ENCODE peak calls at places on chromosomes 11 and 22, in four cellular contexts. One of them, this sample, is unnamed.

GRCh38 chr22:39462443-39463147 is 5.8 kb downstream of the MGAT3 start:
- DNase-seq in adrenal gland: no peak
- DNase-seq in heart left ventricle: peak
- DNase-seq in thyroid gland: no peak
- DNase-seq in this sample: no peak

GRCh38 chr11:3058753-3059664 is 1.8 kb upstream of the CARS1 start:
- DNase-seq in heart left ventricle: no peak
- DNase-seq in adrenal gland: no peak
- DNase-seq in thyroid gland: no peak
- DNase-seq in this sample: no peak

GRCh38 chr22:40107756-40108437 is 69.8 kb upstream of the TNRC6B start:
- DNase-seq in thyroid gland: no peak
- DNase-seq in adrenal gland: peak
- DNase-seq in heart left ventricle: no peak
- DNase-seq in this sample: peak

GRCh38 chr11:130625907-130626306 is 177.5 kb downstream of the ADAMTS15 start:
- DNase-seq in heart left ventricle: no peak
- DNase-seq in thyroid gland: no peak
- DNase-seq in adrenal gland: no peak
- DNase-seq in this sample: no peak

GRCh38 chr11:19071255-19071654 is 10.7 kb upstream of the MRGPRX2 start:
- DNase-seq in adrenal gland: peak
- DNase-seq in thyroid gland: peak
- DNase-seq in heart left ventricle: peak
- DNase-seq in this sample: peak

GRCh38 chr11:34313099-34313517 is 44.7 kb downstream of the ABTB2 start:
- DNase-seq in adrenal gland: no peak
- DNase-seq in heart left ventricle: no peak
- DNase-seq in thyroid gland: no peak
- DNase-seq in this sample: no peak

GRCh38 chr11:86230921-86231320 is 13.6 kb upstream of the EED start:
- DNase-seq in thyroid gland: no peak
- DNase-seq in adrenal gland: no peak
- DNase-seq in heart left ventricle: no peak
- DNase-seq in this sample: no peak

GRCh38 chr22:44828193-44828592 is 75.8 kb downstream of the ARHGAP8 start:
- DNase-seq in adrenal gland: no peak
- DNase-seq in heart left ventricle: no peak
- DNase-seq in thyroid gland: no peak
- DNase-seq in this sample: no peak

GRCh38 chr11:22626573-22627239 is 1.1 kb upstream of the FANCF start:
- DNase-seq in heart left ventricle: no peak
- DNase-seq in adrenal gland: no peak
- DNase-seq in thyroid gland: no peak
- DNase-seq in this sample: no peak

GRCh38 chr11:125772834-125773505 is 5.7 kb downstream of the PATE2 start:
- DNase-seq in adrenal gland: no peak
- DNase-seq in thyroid gland: no peak
- DNase-seq in heart left ventricle: no peak
- DNase-seq in this sample: no peak

GRCh38 chr22:36327922-36328551 is 59.7 kb downstream of the MYH9 start:
- DNase-seq in heart left ventricle: no peak
- DNase-seq in adrenal gland: peak
- DNase-seq in thyroid gland: peak
- DNase-seq in this sample: peak

GRCh38 chr11:78149646-78150045 is 10.2 kb upstream of the ALG8 start:
- DNase-seq in adrenal gland: no peak
- DNase-seq in thyroid gland: no peak
- DNase-seq in heart left ventricle: no peak
- DNase-seq in this sample: no peak

GRCh38 chr11:17735823-17736772 is 1.5 kb downstream of the KCNC1 start:
- DNase-seq in thyroid gland: no peak
- DNase-seq in adrenal gland: no peak
- DNase-seq in heart left ventricle: no peak
- DNase-seq in this sample: no peak

GRCh38 chr11:126978155-126978554 is 22.4 kb downstream of the KIRREL3 start:
- DNase-seq in heart left ventricle: no peak
- DNase-seq in adrenal gland: no peak
- DNase-seq in thyroid gland: no peak
- DNase-seq in this sample: no peak

GRCh38 chr11:75815345-75815983 is 454 bp downstream of the UVRAG start:
- DNase-seq in heart left ventricle: peak
- DNase-seq in thyroid gland: peak
- DNase-seq in adrenal gland: peak
- DNase-seq in this sample: no peak

GRCh38 chr11:37881741-37882140 is 1283.7 kb upstream of the RAG2 start:
- DNase-seq in thyroid gland: no peak
- DNase-seq in adrenal gland: no peak
- DNase-seq in heart left ventricle: no peak
- DNase-seq in this sample: no peak

GRCh38 chr11:134264966-134265365 is 11.2 kb upstream of the GLB1L3 start:
- DNase-seq in heart left ventricle: no peak
- DNase-seq in adrenal gland: no peak
- DNase-seq in thyroid gland: no peak
- DNase-seq in this sample: peak

GRCh38 chr11:71212871-71213559 is 39.4 kb downstream of the SHANK2 start:
- DNase-seq in adrenal gland: peak
- DNase-seq in thyroid gland: no peak
- DNase-seq in heart left ventricle: no peak
- DNase-seq in this sample: no peak

GRCh38 chr11:47672283-47672730 is 29.9 kb upstream of the MTCH2 start:
- DNase-seq in heart left ventricle: no peak
- DNase-seq in thyroid gland: no peak
- DNase-seq in adrenal gland: no peak
- DNase-seq in this sample: no peak

GRCh38 chr22:33057363-33057995 is 702 bp downstream of the SYN3 start:
- DNase-seq in thyroid gland: no peak
- DNase-seq in heart left ventricle: no peak
- DNase-seq in adrenal gland: no peak
- DNase-seq in this sample: no peak

GRCh38 chr11:77129069-77129840 is 1.2 kb downstream of the MYO7A start:
- DNase-seq in heart left ventricle: peak
- DNase-seq in thyroid gland: no peak
- DNase-seq in adrenal gland: no peak
- DNase-seq in this sample: no peak

GRCh38 chr11:121790435-121790834 is 325.6 kb downstream of the BLID start:
- DNase-seq in heart left ventricle: no peak
- DNase-seq in thyroid gland: no peak
- DNase-seq in adrenal gland: no peak
- DNase-seq in this sample: no peak

GRCh38 chr11:61173456-61173855 is 12.2 kb upstream of the VPS37C start:
- DNase-seq in heart left ventricle: no peak
- DNase-seq in adrenal gland: no peak
- DNase-seq in thyroid gland: no peak
- DNase-seq in this sample: no peak

GRCh38 chr11:106131998-106132397 is 54.5 kb downstream of the AASDHPPT start:
- DNase-seq in thyroid gland: no peak
- DNase-seq in heart left ventricle: no peak
- DNase-seq in adrenal gland: no peak
- DNase-seq in this sample: no peak

GRCh38 chr22:23144432-23144831 is 845 bp upstream of the RAB36 start:
- DNase-seq in heart left ventricle: no peak
- DNase-seq in adrenal gland: no peak
- DNase-seq in thyroid gland: no peak
- DNase-seq in this sample: no peak

GRCh38 chr11:2587976-2588748 is 111.6 kb downstream of the KCNQ1OT1 start:
- DNase-seq in thyroid gland: peak
- DNase-seq in heart left ventricle: peak
- DNase-seq in adrenal gland: peak
- DNase-seq in this sample: no peak

GRCh38 chr11:6202036-6202435 is 3.0 kb downstream of the OR52W1 start:
- DNase-seq in heart left ventricle: no peak
- DNase-seq in thyroid gland: no peak
- DNase-seq in adrenal gland: no peak
- DNase-seq in this sample: no peak

GRCh38 chr22:19604711-19605268 is 80.6 kb upstream of the CLDN5 start:
- DNase-seq in adrenal gland: no peak
- DNase-seq in heart left ventricle: no peak
- DNase-seq in thyroid gland: no peak
- DNase-seq in this sample: no peak

GRCh38 chr22:19606332-19607197 is 82.4 kb upstream of the CLDN5 start:
- DNase-seq in heart left ventricle: no peak
- DNase-seq in thyroid gland: no peak
- DNase-seq in adrenal gland: no peak
- DNase-seq in this sample: no peak

GRCh38 chr22:19608114-19608494 is 83.9 kb upstream of the CLDN5 start:
- DNase-seq in heart left ventricle: no peak
- DNase-seq in thyroid gland: no peak
- DNase-seq in adrenal gland: no peak
- DNase-seq in this sample: no peak

GRCh38 chr22:19605508-19606331 is 81.5 kb upstream of the CLDN5 start:
- DNase-seq in adrenal gland: no peak
- DNase-seq in heart left ventricle: no peak
- DNase-seq in thyroid gland: no peak
- DNase-seq in this sample: peak

GRCh38 chr22:19607198-19608113 is 83.2 kb upstream of the CLDN5 start:
- DNase-seq in adrenal gland: no peak
- DNase-seq in heart left ventricle: no peak
- DNase-seq in thyroid gland: peak
- DNase-seq in this sample: peak
- TF ChIP-seq POLR2A in adrenal gland: no peak
- TF ChIP-seq POLR2A in heart left ventricle: no peak
- TF ChIP-seq POLR2A in thyroid gland: no peak
- TF ChIP-seq POLR2A in this sample: peak

DNA sequence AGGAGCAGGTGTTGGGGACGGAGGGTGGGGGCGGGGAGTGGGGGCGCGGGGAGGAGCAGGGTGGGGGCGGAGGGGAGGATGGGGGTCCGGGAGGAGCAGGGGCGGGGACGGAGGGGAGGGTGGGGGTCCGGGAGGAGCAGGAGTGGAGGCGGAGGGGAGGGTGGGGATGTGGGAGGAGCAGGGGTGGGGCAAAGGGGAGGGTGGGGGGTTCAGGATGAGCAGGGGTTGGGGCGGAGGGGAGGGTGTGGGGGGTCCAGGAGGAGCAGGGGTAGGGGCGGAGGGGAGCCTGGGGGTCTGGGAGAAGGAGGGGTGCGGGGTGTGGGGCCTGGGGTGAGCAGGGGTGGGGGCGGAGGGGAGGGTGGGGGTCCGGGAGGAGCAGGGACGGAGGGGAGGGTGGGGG is 17.1 kb downstream of the CRELD2 start:
- DNase-seq in thyroid gland: no peak
- DNase-seq in heart left ventricle: no peak
- DNase-seq in adrenal gland: no peak
- DNase-seq in this sample: no peak
- H3K27ac ChIP-seq in thyroid gland: peak
- H3K27ac ChIP-seq in heart left ventricle: peak
- H3K27ac ChIP-seq in adrenal gland: peak
- H3K27ac ChIP-seq in this sample: peak

GRCh38 chr11:116837231-116838091 is at the start of gene APOA1:
- DNase-seq in heart left ventricle: no peak
- DNase-seq in thyroid gland: no peak
- DNase-seq in adrenal gland: no peak
- DNase-seq in this sample: no peak

GRCh38 chr11:116835042-116835772 is 2.2 kb downstream of the APOA1 start:
- DNase-seq in heart left ventricle: no peak
- DNase-seq in thyroid gland: no peak
- DNase-seq in adrenal gland: no peak
- DNase-seq in this sample: no peak

GRCh38 chr11:116833816-116834534 is 3.4 kb downstream of the APOA1 start:
- DNase-seq in heart left ventricle: no peak
- DNase-seq in adrenal gland: peak
- DNase-seq in thyroid gland: peak
- DNase-seq in this sample: no peak

GRCh38 chr11:116836648-116837023 is 786 bp downstream of the APOA1 start:
- DNase-seq in heart left ventricle: no peak
- DNase-seq in adrenal gland: no peak
- DNase-seq in thyroid gland: no peak
- DNase-seq in this sample: no peak

GRCh38 chr11:116835791-116836647 is 1.4 kb downstream of the APOA1 start:
- DNase-seq in heart left ventricle: peak
- DNase-seq in adrenal gland: peak
- DNase-seq in thyroid gland: peak
- DNase-seq in this sample: peak
- TF ChIP-seq POLR2A in heart left ventricle: no peak
- TF ChIP-seq POLR2A in adrenal gland: no peak
- TF ChIP-seq POLR2A in thyroid gland: no peak
- TF ChIP-seq POLR2A in this sample: no peak

DNA sequence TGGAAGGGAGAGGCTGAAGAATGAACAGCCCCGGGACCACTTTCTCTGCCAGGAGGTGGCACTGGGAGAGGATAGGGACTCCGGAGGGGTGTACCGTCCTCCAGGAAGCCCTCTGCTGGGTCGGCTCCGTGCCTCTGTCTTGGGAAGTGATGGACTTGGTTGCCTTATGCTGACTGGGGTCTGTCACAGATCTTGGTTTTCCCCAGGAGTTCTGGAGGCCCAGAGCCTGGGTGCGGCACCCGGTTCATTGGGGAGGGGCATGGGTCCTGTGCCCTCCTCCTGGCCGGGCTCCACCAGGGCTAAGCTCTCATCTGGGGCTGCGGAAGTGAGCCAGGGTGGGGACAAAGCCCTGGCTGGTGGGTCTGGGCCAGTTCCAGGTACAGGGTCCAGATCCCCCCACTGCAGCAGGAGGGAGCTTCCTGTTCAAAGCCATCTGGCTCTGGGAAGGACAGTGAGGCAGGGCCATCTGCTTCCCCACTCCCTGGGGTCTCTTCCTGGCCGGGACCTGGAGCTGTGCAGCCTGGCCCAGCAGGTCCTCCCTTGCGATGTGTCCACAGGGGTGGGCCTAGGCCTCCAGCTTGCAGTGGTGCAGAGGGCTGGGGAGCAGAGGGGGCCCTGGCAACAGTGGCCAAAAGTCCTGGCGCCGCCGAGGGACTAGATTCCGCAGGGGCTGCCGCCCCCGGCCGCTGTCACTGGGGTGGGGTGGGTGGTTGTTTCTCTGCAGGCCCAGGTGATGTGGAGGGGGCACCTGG is 1.1 kb upstream of the AP2A2 start:
- DNase-seq in heart left ventricle: peak
- DNase-seq in adrenal gland: no peak
- DNase-seq in thyroid gland: peak
- DNase-seq in this sample: no peak
- H3K27ac ChIP-seq in heart left ventricle: peak
- H3K27ac ChIP-seq in adrenal gland: peak
- H3K27ac ChIP-seq in thyroid gland: peak
- H3K27ac ChIP-seq in this sample: no peak

GRCh38 chr11:394034-394857 is at the start of gene PKP3:
- DNase-seq in adrenal gland: no peak
- DNase-seq in heart left ventricle: no peak
- DNase-seq in thyroid gland: peak
- DNase-seq in this sample: peak
- TF ChIP-seq POLR2A in adrenal gland: no peak
- TF ChIP-seq POLR2A in heart left ventricle: no peak
- TF ChIP-seq POLR2A in thyroid gland: no peak
- TF ChIP-seq POLR2A in this sample: peak

GRCh38 chr11:68375337-68375736 is 62.9 kb downstream of the LRP5 start:
- DNase-seq in adrenal gland: no peak
- DNase-seq in heart left ventricle: peak
- DNase-seq in thyroid gland: no peak
- DNase-seq in this sample: no peak
- H3K27ac ChIP-seq in adrenal gland: no peak
- H3K27ac ChIP-seq in heart left ventricle: peak
- H3K27ac ChIP-seq in thyroid gland: peak
- H3K27ac ChIP-seq in this sample: no peak